ENCODE peak calls at places on chromosomes 5 and 9, in five cellular contexts. X, V, J, R and Z are unnamed samples.

GRCh38 chr5:159874308-159874707 is 42.0 kb upstream of the ADRA1B start:
- DNase-seq in X (no peak), V (no peak), J (no peak), R (no peak), Z (no peak)

GRCh38 chr5:133297293-133297692 is 245.5 kb downstream of the HSPA4 start:
- DNase-seq in X (no peak), V (no peak), J (no peak), R (no peak), Z (peak; percentile 66)

GRCh38 chr5:56078675-56079500 is 84.1 kb upstream of the IL6ST start:
- DNase-seq in X (no peak), V (no peak), J (no peak), R (no peak), Z (no peak)

GRCh38 chr9:128627127-128627715 is 29.4 kb downstream of the DYNC2I2 start:
- DNase-seq in X (no peak), V (no peak), J (no peak), R (no peak), Z (no peak)

GRCh38 chr5:103667068-103667467 is 104.5 kb upstream of the NUDT12 start:
- DNase-seq in X (no peak), V (no peak), J (no peak), R (no peak), Z (no peak)

GRCh38 chr9:11235061-11235460 is 622.3 kb upstream of the PTPRD start:
- DNase-seq in X (no peak), V (no peak), J (no peak), R (no peak), Z (no peak)

GRCh38 chr5:140267559-140268018 is 35.3 kb downstream of the PFDN1 start:
- DNase-seq in X (no peak), V (no peak), J (peak; percentile 9), R (no peak), Z (no peak)

GRCh38 chr5:25241981-25242380 is 597.2 kb upstream of the CDH10 start:
- DNase-seq in X (no peak), V (peak; percentile 10), J (no peak), R (no peak), Z (no peak)

GRCh38 chr9:134592018-134592818 is 49.4 kb upstream of the COL5A1 start:
- DNase-seq in X (peak; percentile 48), V (no peak), J (peak; percentile 32), R (no peak), Z (no peak)

GRCh38 chr5:173233347-173234128 is 1.5 kb downstream of the NKX2-5 start:
- DNase-seq in X (no peak), V (peak; percentile 48), J (peak; percentile 52), R (peak; percentile 46), Z (no peak)

GRCh38 chr5:173232499-173233346 is 2.3 kb downstream of the NKX2-5 start:
- DNase-seq in X (peak; percentile 23), V (peak; percentile 57), J (peak; percentile 62), R (peak; percentile 57), Z (no peak)

GRCh38 chr5:173231996-173232498 is 3.0 kb downstream of the NKX2-5 start:
- DNase-seq in X (no peak), V (peak; percentile 21), J (peak; percentile 32), R (no peak), Z (no peak)

GRCh38 chr5:173235499-173236394 is 741 bp upstream of the NKX2-5 start:
- DNase-seq in X (peak; percentile 37), V (peak; percentile 64), J (peak; percentile 60), R (peak; percentile 64), Z (no peak)

GRCh38 chr5:173234129-173234793 is 745 bp downstream of the NKX2-5 start:
- DNase-seq in X (peak; percentile 25), V (peak; percentile 69), J (peak; percentile 49), R (peak; percentile 62), Z (peak; percentile 34)
- H3K27me3 ChIP-seq in X (peaks cover 98% of the 10 kb centered on the region), V (peaks cover 100% of the 10 kb centered on the region), J (peaks cover 4% of the 10 kb centered on the region), R (peaks cover 97% of the 10 kb centered on the region), Z (peaks cover 14% of the 10 kb centered on the region)

GRCh38 chr5:177335043-177335700 is 16.3 kb downstream of the LMAN2 start:
- DNase-seq in X (no peak), V (no peak), J (no peak), R (no peak), Z (no peak)

GRCh38 chr5:177334155-177334551 is 17.3 kb downstream of the LMAN2 start:
- DNase-seq in X (no peak), V (no peak), J (no peak), R (no peak), Z (no peak)

GRCh38 chr5:177336603-177337494 is 14.6 kb downstream of the LMAN2 start:
- DNase-seq in X (no peak), V (no peak), J (no peak), R (peak; percentile 64), Z (no peak)

GRCh38 chr5:177335701-177336065 is 15.8 kb downstream of the LMAN2 start:
- DNase-seq in X (no peak), V (no peak), J (no peak), R (no peak), Z (no peak)

GRCh38 chr5:177336112-177336511 is 15.4 kb downstream of the LMAN2 start:
- DNase-seq in X (no peak), V (peak; percentile 49), J (peak; percentile 7), R (peak; percentile 54), Z (peak; percentile 25)
- TF ChIP-seq CTCF in X (peak; percentile 17), V (peak; percentile 41), J (peak; percentile 33), R (peak; percentile 43), Z (peak; percentile 71)

GRCh38 chr5:64682608-64683007 is 7.7 kb upstream of the SHISAL2B start:
- DNase-seq in X (no peak), V (peak; percentile 75), J (peak; percentile 10), R (peak; percentile 71), Z (no peak)
- H3K27me3 ChIP-seq in X (peaks cover 3% of the 10 kb centered on the region), V (no peaks in the 10 kb centered on the region), J (no peaks in the 10 kb centered on the region), R (no peaks in the 10 kb centered on the region), Z (no peaks in the 10 kb centered on the region)

DNA sequence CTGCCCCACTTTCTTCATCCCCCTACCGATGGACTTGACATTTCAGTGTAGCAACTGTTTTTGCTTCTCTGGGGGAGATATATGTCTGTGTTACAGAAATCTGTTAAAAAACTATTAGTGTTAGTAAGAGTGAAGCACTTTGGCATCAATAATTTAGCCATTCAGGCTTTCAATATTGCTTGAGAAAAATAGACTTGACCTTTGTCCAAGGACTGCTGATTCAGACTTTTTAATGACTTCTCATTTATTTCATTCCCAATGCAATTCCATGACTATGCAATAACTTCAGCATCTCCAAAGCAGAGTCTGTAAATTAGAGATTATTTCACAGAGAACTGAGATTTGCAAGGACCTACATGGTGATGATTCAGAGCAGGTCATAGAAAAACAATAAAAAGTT is 104.1 kb upstream of the SPEF2 start:
- DNase-seq in X (no peak), V (no peak), J (no peak), R (no peak), Z (no peak)
- TF ChIP-seq CTCF in X (no peak), V (no peak), J (no peak), R (no peak), Z (no peak)